ENCODE peak calls at places on chromosomes 13 and 19, in eight cellular contexts. One of them, this sample, is unnamed.

GRCh38 chr19:5172859-5173577 is 167.6 kb downstream of the PTPRS start:
- DNase-seq in pancreas: no peak
- DNase-seq in body of pancreas: no peak
- DNase-seq in right lobe of liver: no peak
- DNase-seq in IMR-90: peak; percentile 98
- DNase-seq in adrenal gland: peak; percentile 49
- DNase-seq in tibial artery: peak; percentile 58
- DNase-seq in CD8-positive, alpha-beta T cell: no peak
- DNase-seq in this sample: no peak

GRCh38 chr13:45932172-45932571 is 80.6 kb upstream of the SIAH3 start:
- DNase-seq in pancreas: no peak
- DNase-seq in body of pancreas: no peak
- DNase-seq in right lobe of liver: no peak
- DNase-seq in IMR-90: no peak
- DNase-seq in adrenal gland: no peak
- DNase-seq in tibial artery: no peak
- DNase-seq in CD8-positive, alpha-beta T cell: no peak
- DNase-seq in this sample: no peak

GRCh38 chr19:41548954-41549688 is 26.8 kb upstream of the CEACAM21 start:
- DNase-seq in pancreas: no peak
- DNase-seq in body of pancreas: no peak
- DNase-seq in right lobe of liver: no peak
- DNase-seq in IMR-90: no peak
- DNase-seq in adrenal gland: no peak
- DNase-seq in tibial artery: no peak
- DNase-seq in CD8-positive, alpha-beta T cell: peak; percentile 80
- DNase-seq in this sample: no peak

GRCh38 chr13:61370520-61370919 is 45.1 kb downstream of the PCDH20 start:
- DNase-seq in pancreas: no peak
- DNase-seq in body of pancreas: no peak
- DNase-seq in right lobe of liver: no peak
- DNase-seq in IMR-90: no peak
- DNase-seq in adrenal gland: no peak
- DNase-seq in tibial artery: no peak
- DNase-seq in CD8-positive, alpha-beta T cell: no peak
- DNase-seq in this sample: no peak

GRCh38 chr19:4474504-4475136 is 2.5 kb downstream of the HDGFL2 start:
- DNase-seq in pancreas: no peak
- DNase-seq in body of pancreas: no peak
- DNase-seq in right lobe of liver: no peak
- DNase-seq in IMR-90: peak; percentile 68
- DNase-seq in adrenal gland: no peak
- DNase-seq in tibial artery: no peak
- DNase-seq in CD8-positive, alpha-beta T cell: no peak
- DNase-seq in this sample: no peak

GRCh38 chr13:99314640-99315176 is 7.5 kb upstream of the GPR183 start:
- DNase-seq in pancreas: no peak
- DNase-seq in body of pancreas: no peak
- DNase-seq in right lobe of liver: no peak
- DNase-seq in IMR-90: peak; percentile 28
- DNase-seq in adrenal gland: no peak
- DNase-seq in tibial artery: no peak
- DNase-seq in CD8-positive, alpha-beta T cell: peak; percentile 39
- DNase-seq in this sample: no peak

GRCh38 chr13:111210945-111211469 is 95.9 kb downstream of the ARHGEF7 start:
- DNase-seq in pancreas: no peak
- DNase-seq in body of pancreas: no peak
- DNase-seq in right lobe of liver: no peak
- DNase-seq in IMR-90: no peak
- DNase-seq in adrenal gland: no peak
- DNase-seq in tibial artery: no peak
- DNase-seq in CD8-positive, alpha-beta T cell: no peak
- DNase-seq in this sample: no peak

GRCh38 chr13:107360010-107360409 is 792.1 kb upstream of the ARGLU1 start:
- DNase-seq in pancreas: no peak
- DNase-seq in body of pancreas: no peak
- DNase-seq in right lobe of liver: no peak
- DNase-seq in IMR-90: no peak
- DNase-seq in adrenal gland: no peak
- DNase-seq in tibial artery: no peak
- DNase-seq in CD8-positive, alpha-beta T cell: no peak
- DNase-seq in this sample: no peak

GRCh38 chr19:50359432-50359818 is 6.0 kb downstream of the NAPSA start:
- DNase-seq in pancreas: no peak
- DNase-seq in body of pancreas: no peak
- DNase-seq in right lobe of liver: peak; percentile 54
- DNase-seq in IMR-90: no peak
- DNase-seq in adrenal gland: no peak
- DNase-seq in tibial artery: no peak
- DNase-seq in CD8-positive, alpha-beta T cell: no peak
- DNase-seq in this sample: no peak

GRCh38 chr19:50361290-50362029 is 4.0 kb downstream of the NAPSA start:
- DNase-seq in pancreas: no peak
- DNase-seq in body of pancreas: no peak
- DNase-seq in right lobe of liver: peak; percentile 23
- DNase-seq in IMR-90: no peak
- DNase-seq in adrenal gland: no peak
- DNase-seq in tibial artery: no peak
- DNase-seq in CD8-positive, alpha-beta T cell: no peak
- DNase-seq in this sample: no peak

GRCh38 chr19:50357178-50358100 is 8.0 kb downstream of the NAPSA start:
- DNase-seq in pancreas: peak; percentile 67
- DNase-seq in body of pancreas: peak; percentile 86
- DNase-seq in right lobe of liver: peak; percentile 84
- DNase-seq in IMR-90: peak; percentile 41
- DNase-seq in adrenal gland: peak; percentile 83
- DNase-seq in tibial artery: peak; percentile 72
- DNase-seq in CD8-positive, alpha-beta T cell: peak; percentile 90
- DNase-seq in this sample: peak; percentile 87

GRCh38 chr19:50356691-50357177 is 8.7 kb downstream of the NAPSA start:
- DNase-seq in pancreas: no peak
- DNase-seq in body of pancreas: no peak
- DNase-seq in right lobe of liver: peak; percentile 29
- DNase-seq in IMR-90: no peak
- DNase-seq in adrenal gland: no peak
- DNase-seq in tibial artery: no peak
- DNase-seq in CD8-positive, alpha-beta T cell: no peak
- DNase-seq in this sample: no peak

DNA sequence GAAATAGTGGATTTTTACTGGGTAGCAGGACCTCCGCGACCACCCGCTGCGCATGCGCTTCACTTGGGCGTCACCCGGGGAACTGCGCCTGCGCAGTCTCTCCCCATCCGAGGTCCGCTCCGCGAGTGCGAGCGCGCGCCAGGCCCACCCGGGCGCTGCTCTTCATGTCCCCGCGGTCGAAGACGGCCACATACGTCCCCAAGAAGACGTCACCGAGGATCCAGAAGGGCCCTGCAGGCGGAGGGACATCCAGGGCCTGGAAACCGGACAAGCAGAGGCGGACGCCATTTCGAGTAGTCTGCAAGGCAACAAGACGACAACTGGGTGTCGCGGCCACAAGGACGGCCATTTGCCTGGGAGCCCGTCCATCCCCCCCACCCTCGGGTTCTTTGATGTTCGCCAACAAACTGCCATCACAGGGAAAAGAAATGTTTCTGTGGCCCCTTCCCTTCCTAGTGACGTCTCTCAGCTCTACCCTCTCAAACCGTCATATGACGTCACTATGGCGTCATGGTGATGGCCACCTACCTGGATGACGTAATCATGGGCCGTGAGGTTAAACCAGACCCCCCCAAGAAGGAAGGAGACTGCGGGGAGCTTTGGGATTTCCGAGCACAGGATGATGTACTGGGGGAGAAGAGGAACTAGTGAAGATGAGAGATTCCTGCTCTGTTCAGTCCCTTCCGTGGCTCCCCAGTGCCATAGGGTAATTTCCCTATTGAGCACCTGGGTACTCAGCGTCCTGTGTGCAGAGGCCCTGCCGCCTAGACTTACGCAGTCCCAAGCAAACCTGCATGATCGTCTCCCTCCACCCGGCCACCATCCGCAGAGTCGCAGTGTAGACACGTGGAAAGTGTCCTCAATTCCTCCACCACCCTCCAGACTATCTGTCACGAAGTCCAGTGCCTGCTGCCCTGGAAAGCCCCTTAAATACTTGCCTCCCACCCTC is 6.7 kb downstream of the NAPSA start:
- DNase-seq in pancreas: peak; percentile 69
- DNase-seq in body of pancreas: peak; percentile 80
- DNase-seq in right lobe of liver: peak; percentile 77
- DNase-seq in IMR-90: peak; percentile 20
- DNase-seq in adrenal gland: peak; percentile 65
- DNase-seq in tibial artery: no peak
- DNase-seq in CD8-positive, alpha-beta T cell: peak; percentile 77
- DNase-seq in this sample: peak; percentile 80
- H3K4me3 ChIP-seq in pancreas: peak overlapping the region; percentile 10
- H3K4me3 ChIP-seq in body of pancreas: no peak overlapping the region
- H3K4me3 ChIP-seq in right lobe of liver: peak overlapping the region; percentile 59
- H3K4me3 ChIP-seq in IMR-90: peak overlapping the region; percentile 72
- H3K4me3 ChIP-seq in adrenal gland: no peak overlapping the region
- H3K4me3 ChIP-seq in tibial artery: peak overlapping the region; percentile 53
- H3K4me3 ChIP-seq in CD8-positive, alpha-beta T cell: peak overlapping the region; percentile 78
- H3K4me3 ChIP-seq in this sample: peak overlapping the region; percentile 6

DNA sequence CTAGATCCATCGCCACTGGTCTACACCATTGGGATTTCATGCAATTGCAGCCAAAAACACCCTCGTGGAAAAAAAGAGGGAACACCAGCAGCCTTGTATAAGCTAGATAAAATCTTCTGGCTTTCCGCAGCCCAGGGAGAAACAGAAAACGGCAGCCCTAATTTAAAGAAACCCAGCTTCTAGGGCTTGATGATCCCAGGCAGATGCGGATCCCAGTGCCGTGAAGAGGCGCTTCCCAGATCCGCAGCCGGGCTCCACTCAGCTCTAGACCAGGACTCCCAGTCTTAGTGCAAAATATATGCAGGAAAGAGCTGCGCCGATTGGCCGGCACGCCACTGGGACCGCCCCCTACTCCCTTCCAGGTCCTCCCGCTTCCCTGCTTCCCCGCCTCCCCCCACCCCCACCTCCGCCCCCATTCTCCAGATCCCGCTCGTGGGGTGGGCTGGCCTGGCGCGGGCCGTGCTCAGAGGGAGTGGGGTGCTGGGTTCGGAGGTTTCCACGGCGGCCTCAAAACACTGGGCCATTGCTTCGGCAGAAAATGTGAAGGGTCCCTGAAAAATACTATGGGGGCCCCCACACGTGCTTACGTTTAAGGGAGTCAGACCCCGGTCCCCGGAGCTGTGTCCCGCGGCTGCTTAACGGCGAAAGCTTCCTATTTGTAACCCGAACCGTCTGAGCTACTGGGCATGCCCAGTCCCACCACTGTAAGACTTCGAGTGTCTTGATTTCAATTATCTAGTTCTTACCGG is 63.1 kb downstream of the SERP2 start:
- DNase-seq in pancreas: peak; percentile 91
- DNase-seq in body of pancreas: peak; percentile 98
- DNase-seq in right lobe of liver: peak; percentile 97
- DNase-seq in IMR-90: peak; percentile 94
- DNase-seq in adrenal gland: peak; percentile 96
- DNase-seq in tibial artery: peak; percentile 93
- DNase-seq in CD8-positive, alpha-beta T cell: peak; percentile 47
- DNase-seq in this sample: peak; percentile 95
- TF ChIP-seq CTCF in pancreas: no peak
- TF ChIP-seq CTCF in body of pancreas: no peak
- TF ChIP-seq CTCF in right lobe of liver: no peak
- TF ChIP-seq CTCF in IMR-90: no peak
- TF ChIP-seq CTCF in adrenal gland: no peak
- TF ChIP-seq CTCF in tibial artery: no peak
- TF ChIP-seq CTCF in CD8-positive, alpha-beta T cell: no peak
- TF ChIP-seq CTCF in this sample: no peak

DNA sequence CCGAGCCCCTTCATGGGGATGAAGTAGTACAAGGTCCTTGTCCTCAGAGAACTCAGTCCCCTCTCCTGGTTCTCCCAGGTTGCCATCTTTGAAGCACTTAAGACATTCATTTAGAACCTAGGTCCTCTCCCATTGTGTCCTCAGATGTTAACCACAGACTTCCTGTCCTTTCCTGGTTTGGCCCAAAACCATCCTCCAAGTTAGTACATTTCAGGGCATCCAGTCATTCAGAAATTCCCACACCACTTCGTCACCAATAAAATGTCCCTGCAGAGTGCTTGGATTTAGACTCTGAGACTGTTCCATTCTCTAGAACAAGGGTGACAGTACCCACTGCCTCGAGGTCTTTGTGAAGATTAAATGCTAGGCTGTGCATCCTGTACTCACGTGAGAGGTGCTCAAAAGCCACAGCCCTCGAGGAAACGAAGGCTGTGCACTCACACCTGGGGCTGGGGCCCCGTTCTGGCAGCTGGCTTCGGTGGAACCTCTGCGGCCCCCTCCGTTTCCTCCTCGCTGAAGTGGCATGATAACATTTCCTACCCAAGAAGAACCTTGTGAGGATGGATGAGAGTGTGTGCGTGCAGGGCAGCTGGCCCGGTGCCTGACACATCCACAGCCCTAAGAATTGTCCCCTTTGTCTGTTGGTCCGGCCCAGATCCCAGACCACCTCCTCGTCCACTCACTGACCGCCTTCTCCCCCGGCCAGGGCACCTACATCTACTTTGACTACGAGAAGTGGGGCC is 4.7 kb downstream of the LENG1 start:
- DNase-seq in pancreas: no peak
- DNase-seq in body of pancreas: no peak
- DNase-seq in right lobe of liver: no peak
- DNase-seq in IMR-90: no peak
- DNase-seq in adrenal gland: no peak
- DNase-seq in tibial artery: no peak
- DNase-seq in CD8-positive, alpha-beta T cell: peak; percentile 48
- DNase-seq in this sample: peak; percentile 33
- H3K4me1 ChIP-seq in pancreas: peaks cover 4% of the 10 kb centered on the region
- H3K4me1 ChIP-seq in body of pancreas: peaks cover 15% of the 10 kb centered on the region
- H3K4me1 ChIP-seq in right lobe of liver: no peaks in the 10 kb centered on the region
- H3K4me1 ChIP-seq in IMR-90: peaks cover 6% of the 10 kb centered on the region
- H3K4me1 ChIP-seq in adrenal gland: peaks cover 13% of the 10 kb centered on the region
- H3K4me1 ChIP-seq in tibial artery: peaks cover 13% of the 10 kb centered on the region
- H3K4me1 ChIP-seq in CD8-positive, alpha-beta T cell: peaks cover 55% of the 10 kb centered on the region
- H3K4me1 ChIP-seq in this sample: peaks cover 8% of the 10 kb centered on the region

GRCh38 chr19:47861630-47862029 is 2.6 kb downstream of the TPRX2 start:
- DNase-seq in pancreas: no peak
- DNase-seq in body of pancreas: no peak
- DNase-seq in right lobe of liver: no peak
- DNase-seq in IMR-90: no peak
- DNase-seq in adrenal gland: no peak
- DNase-seq in tibial artery: no peak
- DNase-seq in CD8-positive, alpha-beta T cell: no peak
- DNase-seq in this sample: no peak

GRCh38 chr19:47865166-47865565 is 6.1 kb downstream of the TPRX2 start:
- DNase-seq in pancreas: no peak
- DNase-seq in body of pancreas: no peak
- DNase-seq in right lobe of liver: no peak
- DNase-seq in IMR-90: no peak
- DNase-seq in adrenal gland: no peak
- DNase-seq in tibial artery: no peak
- DNase-seq in CD8-positive, alpha-beta T cell: no peak
- DNase-seq in this sample: no peak

GRCh38 chr19:47860602-47861297 is 1.7 kb downstream of the TPRX2 start:
- DNase-seq in pancreas: no peak
- DNase-seq in body of pancreas: no peak
- DNase-seq in right lobe of liver: no peak
- DNase-seq in IMR-90: no peak
- DNase-seq in adrenal gland: no peak
- DNase-seq in tibial artery: no peak
- DNase-seq in CD8-positive, alpha-beta T cell: no peak
- DNase-seq in this sample: no peak

DNA sequence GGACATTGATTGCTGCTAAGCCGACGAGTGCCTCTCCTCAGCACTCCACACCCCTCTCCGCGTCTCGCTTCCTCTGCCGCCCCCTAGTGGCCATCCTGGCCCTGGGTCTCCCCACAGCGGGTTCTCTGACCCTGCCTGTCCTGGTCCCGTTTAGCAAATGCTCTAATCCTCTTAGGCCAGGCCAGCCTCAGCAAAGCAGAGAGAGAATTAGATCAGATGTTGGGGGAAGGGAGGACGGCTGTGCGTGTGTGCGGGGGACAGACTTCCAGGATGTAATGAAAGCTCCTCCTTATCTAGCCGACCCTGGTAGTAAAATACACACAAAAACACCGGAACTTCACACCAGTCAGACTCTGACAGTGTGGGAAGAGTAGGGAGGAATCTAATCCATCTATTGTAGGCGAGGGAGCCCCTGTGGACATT is 4.5 kb downstream of the TPRX2 start:
- DNase-seq in pancreas: peak; percentile 66
- DNase-seq in body of pancreas: peak; percentile 84
- DNase-seq in right lobe of liver: peak; percentile 90
- DNase-seq in IMR-90: peak; percentile 55
- DNase-seq in adrenal gland: peak; percentile 93
- DNase-seq in tibial artery: peak; percentile 77
- DNase-seq in CD8-positive, alpha-beta T cell: peak; percentile 87
- DNase-seq in this sample: peak; percentile 89
- H3K4me3 ChIP-seq in pancreas: no peak overlapping the region
- H3K4me3 ChIP-seq in body of pancreas: no peak overlapping the region
- H3K4me3 ChIP-seq in right lobe of liver: no peak overlapping the region
- H3K4me3 ChIP-seq in IMR-90: no peak overlapping the region
- H3K4me3 ChIP-seq in adrenal gland: no peak overlapping the region
- H3K4me3 ChIP-seq in tibial artery: no peak overlapping the region
- H3K4me3 ChIP-seq in CD8-positive, alpha-beta T cell: no peak overlapping the region
- H3K4me3 ChIP-seq in this sample: no peak overlapping the region

This sample was measured in mucosa of descending colon.